ENCODE peak calls at places on chromosomes 16 and 17, in seven cellular contexts. One of them, this sample, is unnamed.

GRCh38 chr17:5585814-5586558 is 1.7 kb upstream of the NLRP1 start:
- DNase-seq in lower leg skin: no peak
- DNase-seq in neuronal stem cell: no peak
- DNase-seq in AG04450: no peak
- DNase-seq in lung: no peak
- DNase-seq in colonic mucosa: no peak
- DNase-seq in PC-3: peak; percentile 80
- DNase-seq in this sample: peak; percentile 44

GRCh38 chr17:77601054-77601979 is 357.2 kb upstream of the TNRC6C start:
- DNase-seq in lower leg skin: peak; percentile 92
- DNase-seq in neuronal stem cell: no peak
- DNase-seq in AG04450: no peak
- DNase-seq in lung: no peak
- DNase-seq in colonic mucosa: no peak
- DNase-seq in PC-3: no peak
- DNase-seq in this sample: no peak

GRCh38 chr16:81697321-81697885 is 81.7 kb upstream of the PLCG2 start:
- DNase-seq in lower leg skin: no peak
- DNase-seq in neuronal stem cell: no peak
- DNase-seq in AG04450: no peak
- DNase-seq in lung: no peak
- DNase-seq in colonic mucosa: peak; percentile 71
- DNase-seq in PC-3: peak; percentile 51
- DNase-seq in this sample: peak; percentile 78

GRCh38 chr17:66715076-66715675 is 119.7 kb upstream of the CACNG5 start:
- DNase-seq in lower leg skin: peak; percentile 42
- DNase-seq in neuronal stem cell: no peak
- DNase-seq in AG04450: no peak
- DNase-seq in lung: no peak
- DNase-seq in colonic mucosa: peak; percentile 70
- DNase-seq in PC-3: no peak
- DNase-seq in this sample: no peak

GRCh38 chr16:19861069-19861468 is 23.6 kb downstream of the GPRC5B start:
- DNase-seq in lower leg skin: no peak
- DNase-seq in neuronal stem cell: no peak
- DNase-seq in AG04450: no peak
- DNase-seq in lung: no peak
- DNase-seq in colonic mucosa: no peak
- DNase-seq in PC-3: no peak
- DNase-seq in this sample: no peak

GRCh38 chr17:38341035-38341721 is 2.6 kb downstream of the GPR179 start:
- DNase-seq in lower leg skin: no peak
- DNase-seq in neuronal stem cell: no peak
- DNase-seq in AG04450: no peak
- DNase-seq in lung: no peak
- DNase-seq in colonic mucosa: peak; percentile 25
- DNase-seq in PC-3: no peak
- DNase-seq in this sample: peak; percentile 38

GRCh38 chr16:75919664-75920063 is 193.4 kb upstream of the CPHXL start:
- DNase-seq in lower leg skin: no peak
- DNase-seq in neuronal stem cell: no peak
- DNase-seq in AG04450: no peak
- DNase-seq in lung: no peak
- DNase-seq in colonic mucosa: no peak
- DNase-seq in PC-3: no peak
- DNase-seq in this sample: peak; percentile 10

GRCh38 chr16:68642436-68643064 is 2.6 kb upstream of the CDH3 start:
- DNase-seq in lower leg skin: no peak
- DNase-seq in neuronal stem cell: no peak
- DNase-seq in AG04450: no peak
- DNase-seq in lung: peak; percentile 67
- DNase-seq in colonic mucosa: no peak
- DNase-seq in PC-3: no peak
- DNase-seq in this sample: peak; percentile 23

GRCh38 chr16:54867302-54867832 is 63.3 kb upstream of the IRX5 start:
- DNase-seq in lower leg skin: no peak
- DNase-seq in neuronal stem cell: no peak
- DNase-seq in AG04450: no peak
- DNase-seq in lung: no peak
- DNase-seq in colonic mucosa: no peak
- DNase-seq in PC-3: no peak
- DNase-seq in this sample: no peak

GRCh38 chr17:9402590-9403199 is 172.9 kb downstream of the STX8 start:
- DNase-seq in lower leg skin: no peak
- DNase-seq in neuronal stem cell: no peak
- DNase-seq in AG04450: no peak
- DNase-seq in lung: no peak
- DNase-seq in colonic mucosa: peak; percentile 57
- DNase-seq in PC-3: peak; percentile 55
- DNase-seq in this sample: peak; percentile 63

GRCh38 chr16:72285324-72285723 is 113.4 kb upstream of the PMFBP1 start:
- DNase-seq in lower leg skin: no peak
- DNase-seq in neuronal stem cell: no peak
- DNase-seq in AG04450: no peak
- DNase-seq in lung: no peak
- DNase-seq in colonic mucosa: no peak
- DNase-seq in PC-3: no peak
- DNase-seq in this sample: no peak

GRCh38 chr17:9924735-9925191 is 19.7 kb upstream of the RCVRN start:
- DNase-seq in lower leg skin: no peak
- DNase-seq in neuronal stem cell: peak; percentile 78
- DNase-seq in AG04450: peak; percentile 21
- DNase-seq in lung: no peak
- DNase-seq in colonic mucosa: no peak
- DNase-seq in PC-3: peak; percentile 83
- DNase-seq in this sample: peak; percentile 85

GRCh38 chr17:47948706-47949196 is 7.4 kb downstream of the PNPO start:
- DNase-seq in lower leg skin: no peak
- DNase-seq in neuronal stem cell: no peak
- DNase-seq in AG04450: no peak
- DNase-seq in lung: no peak
- DNase-seq in colonic mucosa: peak; percentile 60
- DNase-seq in PC-3: peak; percentile 96
- DNase-seq in this sample: no peak

GRCh38 chr16:87789437-87790277 is 23.9 kb upstream of the KLHDC4 start:
- DNase-seq in lower leg skin: no peak
- DNase-seq in neuronal stem cell: no peak
- DNase-seq in AG04450: peak; percentile 39
- DNase-seq in lung: no peak
- DNase-seq in colonic mucosa: no peak
- DNase-seq in PC-3: peak; percentile 86
- DNase-seq in this sample: no peak

GRCh38 chr16:1656808-1657617 is 21.1 kb upstream of the JPT2 start:
- DNase-seq in lower leg skin: no peak
- DNase-seq in neuronal stem cell: no peak
- DNase-seq in AG04450: no peak
- DNase-seq in lung: no peak
- DNase-seq in colonic mucosa: no peak
- DNase-seq in PC-3: no peak
- DNase-seq in this sample: no peak

GRCh38 chr17:1188812-1189211 is 9.0 kb upstream of the ABR start:
- DNase-seq in lower leg skin: peak; percentile 99
- DNase-seq in neuronal stem cell: no peak
- DNase-seq in AG04450: no peak
- DNase-seq in lung: peak; percentile 85
- DNase-seq in colonic mucosa: peak; percentile 72
- DNase-seq in PC-3: no peak
- DNase-seq in this sample: no peak

GRCh38 chr17:62625870-62626200 is 1.6 kb upstream of the MRC2 start:
- DNase-seq in lower leg skin: peak; percentile 72
- DNase-seq in neuronal stem cell: no peak
- DNase-seq in AG04450: no peak
- DNase-seq in lung: no peak
- DNase-seq in colonic mucosa: peak; percentile 26
- DNase-seq in PC-3: no peak
- DNase-seq in this sample: no peak

GRCh38 chr16:4414187-4414909 is 2.0 kb downstream of the CORO7 start:
- DNase-seq in lower leg skin: no peak
- DNase-seq in neuronal stem cell: no peak
- DNase-seq in AG04450: no peak
- DNase-seq in lung: no peak
- DNase-seq in colonic mucosa: no peak
- DNase-seq in PC-3: no peak
- DNase-seq in this sample: no peak

GRCh38 chr17:35981908-35982330 is 622 bp upstream of the CCL16 start:
- DNase-seq in lower leg skin: peak; percentile 63
- DNase-seq in neuronal stem cell: no peak
- DNase-seq in AG04450: no peak
- DNase-seq in lung: no peak
- DNase-seq in colonic mucosa: no peak
- DNase-seq in PC-3: no peak
- DNase-seq in this sample: no peak

GRCh38 chr17:65092262-65092661 is 35.7 kb upstream of the GNA13 start:
- DNase-seq in lower leg skin: no peak
- DNase-seq in neuronal stem cell: no peak
- DNase-seq in AG04450: no peak
- DNase-seq in lung: no peak
- DNase-seq in colonic mucosa: no peak
- DNase-seq in PC-3: peak; percentile 95
- DNase-seq in this sample: no peak

GRCh38 chr16:89246903-89247733 is 29.6 kb downstream of the ZNF778 start:
- DNase-seq in lower leg skin: peak; percentile 97
- DNase-seq in neuronal stem cell: peak; percentile 87
- DNase-seq in AG04450: peak; percentile 65
- DNase-seq in lung: peak; percentile 91
- DNase-seq in colonic mucosa: peak; percentile 95
- DNase-seq in PC-3: peak; percentile 78
- DNase-seq in this sample: peak; percentile 84

GRCh38 chr16:89248196-89249005 is 30.9 kb downstream of the ZNF778 start:
- DNase-seq in lower leg skin: no peak
- DNase-seq in neuronal stem cell: no peak
- DNase-seq in AG04450: no peak
- DNase-seq in lung: no peak
- DNase-seq in colonic mucosa: no peak
- DNase-seq in PC-3: no peak
- DNase-seq in this sample: no peak

GRCh38 chr16:89244754-89245153 is 27.3 kb downstream of the ZNF778 start:
- DNase-seq in lower leg skin: no peak
- DNase-seq in neuronal stem cell: no peak
- DNase-seq in AG04450: no peak
- DNase-seq in lung: peak; percentile 85
- DNase-seq in colonic mucosa: no peak
- DNase-seq in PC-3: no peak
- DNase-seq in this sample: no peak

GRCh38 chr16:89243664-89244063 is 26.2 kb downstream of the ZNF778 start:
- DNase-seq in lower leg skin: no peak
- DNase-seq in neuronal stem cell: no peak
- DNase-seq in AG04450: no peak
- DNase-seq in lung: no peak
- DNase-seq in colonic mucosa: no peak
- DNase-seq in PC-3: no peak
- DNase-seq in this sample: no peak

DNA sequence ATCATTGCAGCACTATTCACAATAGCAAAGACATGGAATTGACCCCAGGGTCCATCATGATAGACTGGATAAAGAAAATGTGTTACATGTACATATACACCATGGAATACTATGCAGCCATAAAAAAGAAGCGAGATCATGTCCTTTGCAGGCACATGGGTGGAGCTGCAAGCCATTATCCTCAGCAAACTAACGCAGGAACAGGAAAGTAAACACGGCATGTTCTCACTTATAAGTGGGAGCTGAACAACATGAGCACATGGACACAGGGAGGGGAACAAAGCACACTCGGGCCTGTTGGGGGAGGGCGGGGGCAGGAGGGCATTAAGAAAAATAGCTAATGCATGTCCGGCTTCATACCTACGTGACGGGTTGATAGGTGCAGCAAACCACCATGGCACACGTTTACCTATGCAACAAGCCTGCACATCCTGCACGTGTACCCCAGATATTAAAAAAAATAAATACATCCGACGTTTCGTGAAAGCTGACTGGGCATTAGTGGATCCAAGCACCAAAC is 28.9 kb downstream of the ZNF778 start:
- DNase-seq in lower leg skin: no peak
- DNase-seq in neuronal stem cell: no peak
- DNase-seq in AG04450: no peak
- DNase-seq in lung: peak; percentile 66
- DNase-seq in colonic mucosa: no peak
- DNase-seq in PC-3: no peak
- DNase-seq in this sample: peak; percentile 28
- H3K4me3 ChIP-seq in lower leg skin: no peak overlapping the region
- H3K4me3 ChIP-seq in neuronal stem cell: peak overlapping the region; percentile 54
- H3K4me3 ChIP-seq in AG04450: peak overlapping the region; percentile 57
- H3K4me3 ChIP-seq in lung: no peak overlapping the region
- H3K4me3 ChIP-seq in colonic mucosa: peak overlapping the region; percentile 38
- H3K4me3 ChIP-seq in PC-3: peak overlapping the region; percentile 73
- H3K4me3 ChIP-seq in this sample: peak overlapping the region; percentile 48

GRCh38 chr16:28865289-28865688 is 1.6 kb downstream of the SH2B1 start:
- DNase-seq in lower leg skin: no peak
- DNase-seq in neuronal stem cell: no peak
- DNase-seq in AG04450: no peak
- DNase-seq in lung: no peak
- DNase-seq in colonic mucosa: no peak
- DNase-seq in PC-3: no peak
- DNase-seq in this sample: no peak
- H3K4me3 ChIP-seq in lower leg skin: no peak overlapping the region
- H3K4me3 ChIP-seq in neuronal stem cell: peak overlapping the region; percentile 99
- H3K4me3 ChIP-seq in AG04450: no peak overlapping the region
- H3K4me3 ChIP-seq in lung: no peak overlapping the region
- H3K4me3 ChIP-seq in colonic mucosa: no peak overlapping the region
- H3K4me3 ChIP-seq in PC-3: no peak overlapping the region
- H3K4me3 ChIP-seq in this sample: no peak overlapping the region

GRCh38 chr17:39401412-39402278 is at the start of gene FBXL20:
- DNase-seq in lower leg skin: peak; percentile 98
- DNase-seq in neuronal stem cell: peak; percentile 93
- DNase-seq in AG04450: peak; percentile 63
- DNase-seq in lung: peak; percentile 96
- DNase-seq in colonic mucosa: peak; percentile 97
- DNase-seq in PC-3: peak; percentile 86
- DNase-seq in this sample: peak; percentile 91
- H3K4me3 ChIP-seq in lower leg skin: peak within 1 kb of the TSS; percentile 76
- H3K4me3 ChIP-seq in neuronal stem cell: peak within 1 kb of the TSS; percentile 96
- H3K4me3 ChIP-seq in AG04450: peak within 1 kb of the TSS; percentile 84
- H3K4me3 ChIP-seq in lung: peak within 1 kb of the TSS; percentile 98
- H3K4me3 ChIP-seq in colonic mucosa: peak within 1 kb of the TSS; percentile 99
- H3K4me3 ChIP-seq in PC-3: peak within 1 kb of the TSS; percentile 96
- H3K4me3 ChIP-seq in this sample: peak within 1 kb of the TSS; percentile 95

DNA sequence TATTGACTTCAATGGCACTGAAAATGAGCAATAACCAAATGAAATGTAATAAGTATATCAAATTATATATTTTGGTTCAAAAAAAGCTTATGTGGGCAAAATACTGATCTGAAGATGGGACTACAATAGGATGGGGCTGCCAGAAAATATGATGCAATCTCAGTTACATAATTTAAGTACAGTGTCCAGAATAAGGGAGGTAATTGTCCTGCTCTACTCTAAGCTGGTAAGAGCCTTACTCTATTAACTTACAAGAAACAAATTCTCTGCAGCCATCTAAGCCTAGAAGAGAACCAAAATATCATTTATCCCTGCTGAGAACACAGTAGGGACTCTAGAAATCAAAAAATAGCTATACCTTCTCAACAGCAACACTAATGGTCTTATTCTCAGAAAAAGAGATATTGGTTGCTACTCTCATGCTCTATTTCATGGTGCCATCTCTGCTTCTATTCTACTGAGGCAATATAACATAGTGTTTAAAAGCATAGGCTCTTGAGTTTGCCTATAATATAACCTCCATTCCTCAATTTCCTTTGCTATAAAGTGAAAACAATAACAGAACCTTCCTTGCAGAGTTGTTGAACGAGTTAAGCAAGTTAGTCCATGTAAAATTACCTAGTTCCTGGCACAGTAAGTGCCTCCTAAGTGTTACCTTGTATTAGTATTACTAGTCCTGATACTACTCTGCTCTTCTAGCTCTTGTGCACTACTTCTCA is 19.9 kb downstream of the NQO1 start:
- DNase-seq in lower leg skin: no peak
- DNase-seq in neuronal stem cell: no peak
- DNase-seq in AG04450: no peak
- DNase-seq in lung: no peak
- DNase-seq in colonic mucosa: no peak
- DNase-seq in PC-3: peak; percentile 59
- DNase-seq in this sample: peak; percentile 44
- H3K4me3 ChIP-seq in lower leg skin: no peak overlapping the region
- H3K4me3 ChIP-seq in neuronal stem cell: no peak overlapping the region
- H3K4me3 ChIP-seq in AG04450: no peak overlapping the region
- H3K4me3 ChIP-seq in lung: no peak overlapping the region
- H3K4me3 ChIP-seq in colonic mucosa: no peak overlapping the region
- H3K4me3 ChIP-seq in PC-3: no peak overlapping the region
- H3K4me3 ChIP-seq in this sample: no peak overlapping the region